ENCODE peak calls at places on chromosomes 12 and 14, in ten cellular contexts. L is LoVo; W is IMR-90; I is transverse colon; K is cardiac septum; F is CD4-positive, alpha-beta T cell; T is stimulated activated CD4-positive, alpha-beta T cell treated with anti-CD3 and anti-CD28 coated beads, Interleukin-15, amount 100 ng/mL, for 1 hour; R is posterior vena cava; S is amygdala; P is NCI-H774. C is an unnamed sample.

GRCh38 chr12:694734-695503 is 31.7 kb upstream of the NINJ2 start:
- DNase-seq in S (no peak), F (no peak), R (peak), W (no peak), T (no peak), K (no peak), P (no peak), L (no peak), I (no peak), C (no peak)

GRCh38 chr12:104243971-104244370 is 28.4 kb downstream of the TXNRD1 start:
- DNase-seq in P (no peak), W (no peak), I (no peak), T (no peak), K (no peak), L (no peak), R (no peak), F (no peak), S (no peak), C (no peak)

GRCh38 chr12:54003625-54004024 is 3.7 kb downstream of the HOXC9 start:
- DNase-seq in I (no peak), P (no peak), L (no peak), R (no peak), K (no peak), F (no peak), W (no peak), S (no peak), T (no peak), C (no peak)

GRCh38 chr12:119940881-119941280 is 48.2 kb upstream of the BICDL1 start:
- DNase-seq in S (no peak), P (no peak), T (no peak), W (peak), K (no peak), F (no peak), R (no peak), L (peak), I (no peak), C (peak)

GRCh38 chr14:93044601-93045000 is 71.1 kb downstream of the ITPK1 start:
- DNase-seq in T (no peak), K (no peak), P (no peak), L (peak), R (no peak), I (no peak), F (no peak), W (no peak), S (no peak), C (peak)

GRCh38 chr12:29944269-29945000 is 160.7 kb upstream of the TMTC1 start:
- DNase-seq in L (no peak), S (no peak), K (no peak), W (no peak), P (peak), I (no peak), R (no peak), F (no peak), T (no peak), C (no peak)

GRCh38 chr12:98656289-98657101 is 11.4 kb downstream of the APAF1 start:
- DNase-seq in L (peak), K (no peak), P (no peak), F (no peak), T (no peak), I (no peak), R (no peak), S (no peak), W (no peak), C (peak)

GRCh38 chr14:69093551-69094421 is 59.1 kb downstream of the DCAF5 start:
- DNase-seq in W (peak), K (no peak), I (no peak), R (no peak), F (no peak), S (no peak), L (no peak), P (peak), T (no peak), C (peak)

GRCh38 chr12:109524466-109525278 is 47.2 kb downstream of the UBE3B start:
- DNase-seq in P (no peak), S (no peak), I (no peak), K (peak), F (no peak), L (no peak), T (no peak), R (peak), W (no peak), C (no peak)

GRCh38 chr12:19962192-19962591 is 406.1 kb upstream of the PDE3A start:
- DNase-seq in F (no peak), W (no peak), R (no peak), T (no peak), S (no peak), P (no peak), I (no peak), K (no peak), L (no peak), C (no peak)

GRCh38 chr12:72018036-72018435 is 79.4 kb downstream of the TPH2 start:
- DNase-seq in L (no peak), T (no peak), R (no peak), I (no peak), S (no peak), P (no peak), K (no peak), F (no peak), W (no peak), C (no peak)

GRCh38 chr12:98403936-98404335 is 111.5 kb upstream of the TMPO start:
- DNase-seq in I (no peak), S (no peak), T (no peak), P (no peak), L (no peak), R (no peak), F (no peak), W (no peak), K (no peak), C (no peak)

GRCh38 chr12:27178723-27179398 is 65.2 kb upstream of the STK38L start:
- DNase-seq in P (no peak), K (no peak), S (no peak), L (no peak), R (no peak), I (no peak), T (no peak), W (peak), F (no peak), C (no peak)

GRCh38 chr12:754238-754816 is 1.9 kb downstream of the WNK1 start:
- DNase-seq in K (no peak), W (no peak), F (no peak), S (no peak), P (no peak), I (no peak), L (no peak), T (no peak), R (no peak), C (peak)

GRCh38 chr14:105445290-105445689 is 25.7 kb downstream of the MTA1 start:
- DNase-seq in W (no peak), R (no peak), S (no peak), I (no peak), F (no peak), L (no peak), K (no peak), T (no peak), P (no peak), C (no peak)

GRCh38 chr14:22848391-22849164 is 12.2 kb downstream of the MMP14 start:
- DNase-seq in I (peak), F (no peak), P (no peak), T (no peak), W (peak), S (no peak), L (no peak), K (peak), R (peak), C (no peak)

GRCh38 chr12:28340261-28340660 is 150.0 kb downstream of the CCDC91 start:
- DNase-seq in S (no peak), L (no peak), K (no peak), I (no peak), R (no peak), P (no peak), W (peak), T (no peak), F (no peak), C (no peak)

GRCh38 chr12:129064201-129064881 is 211.1 kb downstream of the GLT1D1 start:
- DNase-seq in K (no peak), W (no peak), I (no peak), S (no peak), T (no peak), P (no peak), L (no peak), R (no peak), F (no peak), C (no peak)

GRCh38 chr12:74722709-74723108 is 185.1 kb downstream of the ATXN7L3B start:
- DNase-seq in I (no peak), T (no peak), K (no peak), F (no peak), S (no peak), R (no peak), P (no peak), L (no peak), W (no peak), C (no peak)

GRCh38 chr12:112843272-112843671 is 51.7 kb downstream of the RPH3A start:
- DNase-seq in I (no peak), F (no peak), P (no peak), L (no peak), W (no peak), K (no peak), T (no peak), S (no peak), R (no peak), C (no peak)

GRCh38 chr14:105340821-105341408 is 26.4 kb downstream of the PACS2 start:
- DNase-seq in I (no peak), P (no peak), R (no peak), K (no peak), S (no peak), T (no peak), L (no peak), W (peak), F (no peak), C (no peak)

GRCh38 chr12:52517005-52517835 is 3.0 kb downstream of the KRT5 start:
- DNase-seq in S (no peak), K (peak), I (no peak), R (no peak), F (no peak), L (no peak), T (no peak), W (no peak), P (no peak), C (no peak)

GRCh38 chr12:14260011-14260993 is 105.2 kb upstream of the ATF7IP start:
- DNase-seq in L (peak), S (peak), K (peak), W (peak), R (peak), P (peak), T (no peak), I (peak), F (no peak), C (peak)

GRCh38 chr14:88422036-88422435 is 36.6 kb downstream of the SPATA7 start:
- DNase-seq in F (no peak), L (no peak), R (no peak), T (no peak), S (no peak), W (no peak), K (no peak), P (no peak), I (no peak), C (no peak)

GRCh38 chr14:100680439-100681051 is 46.1 kb upstream of the DLK1 start:
- DNase-seq in W (no peak), L (no peak), K (no peak), T (no peak), P (no peak), F (no peak), R (no peak), S (no peak), I (no peak), C (no peak)

GRCh38 chr12:108862588-108862959 is 5.2 kb upstream of the SSH1 start:
- DNase-seq in K (no peak), R (no peak), P (no peak), I (no peak), L (no peak), T (no peak), S (no peak), W (no peak), F (no peak), C (no peak)

C was measured in PC-9.